ENCODE peak calls at places on chromosomes 13 and 19, in four cellular contexts. K, I, M and U are unnamed samples.

GRCh38 chr19:56983148-56983547 is 136.6 kb upstream of the USP29 start:
- DNase-seq in I (no peak), M (no peak), K (no peak), U (no peak)

GRCh38 chr13:25682221-25682620 is 310.4 kb downstream of the ATP8A2 start:
- DNase-seq in I (no peak), K (no peak), M (no peak), U (no peak)

GRCh38 chr13:82356667-82357066 is 1525.6 kb downstream of the SLITRK1 start:
- DNase-seq in K (no peak), M (no peak), I (no peak), U (no peak)

GRCh38 chr13:44710576-44710975 is 134.4 kb upstream of the TSC22D1 start:
- DNase-seq in K (no peak), M (peak), I (peak), U (no peak)

GRCh38 chr13:80157261-80157942 is 183.5 kb downstream of the SPRY2 start:
- DNase-seq in K (peak), I (peak), M (no peak), U (no peak)

GRCh38 chr13:96958286-96958891 is 35.9 kb downstream of the OXGR1 start:
- DNase-seq in K (no peak), M (peak), I (peak), U (no peak)

GRCh38 chr19:15247107-15248014 is 15.1 kb upstream of the EPHX3 start:
- DNase-seq in K (no peak), M (no peak), I (no peak), U (no peak)

GRCh38 chr13:40732658-40733057 is 38.3 kb downstream of the MRPS31 start:
- DNase-seq in I (no peak), K (no peak), M (no peak), U (no peak)

GRCh38 chr13:79662882-79663281 is 181.9 kb downstream of the NDFIP2 start:
- DNase-seq in M (no peak), K (no peak), I (peak), U (no peak)

GRCh38 chr13:89925107-89925506 is 1422.4 kb upstream of the MIR17HG start:
- DNase-seq in I (peak), M (peak), K (no peak), U (no peak)
- TF ChIP-seq CTCF in I (peak), M (peak), K (no peak), U (no peak)

GRCh38 chr13:71285700-71286099 is 581.3 kb downstream of the DACH1 start:
- DNase-seq in I (no peak), K (no peak), M (no peak), U (no peak)
- TF ChIP-seq CTCF in I (peak), K (no peak), M (no peak), U (no peak)

GRCh38 chr19:35757749-35758608 is at the start of gene PROSER3:
- DNase-seq in I (peak), K (peak), M (peak), U (peak)
- TF ChIP-seq CTCF in I (no peak), K (no peak), M (no peak), U (no peak)

GRCh38 chr19:1513492-1514294 is 874 bp upstream of the ADAMTSL5 start:
- DNase-seq in M (no peak), I (peak), K (peak), U (peak)

GRCh38 chr19:1511318-1511988 is 1.4 kb downstream of the ADAMTSL5 start:
- DNase-seq in I (no peak), M (no peak), K (no peak), U (no peak)

GRCh38 chr19:1514295-1514661 is 1.5 kb upstream of the ADAMTSL5 start:
- DNase-seq in K (no peak), M (no peak), I (no peak), U (no peak)

GRCh38 chr19:1511989-1512338 is 855 bp downstream of the ADAMTSL5 start:
- DNase-seq in I (no peak), K (no peak), M (no peak), U (no peak)

GRCh38 chr19:1512671-1513491 is at the start of gene ADAMTSL5:
- DNase-seq in I (peak), K (peak), M (no peak), U (no peak)
- TF ChIP-seq CTCF in I (no peak), K (no peak), M (no peak), U (no peak)

DNA sequence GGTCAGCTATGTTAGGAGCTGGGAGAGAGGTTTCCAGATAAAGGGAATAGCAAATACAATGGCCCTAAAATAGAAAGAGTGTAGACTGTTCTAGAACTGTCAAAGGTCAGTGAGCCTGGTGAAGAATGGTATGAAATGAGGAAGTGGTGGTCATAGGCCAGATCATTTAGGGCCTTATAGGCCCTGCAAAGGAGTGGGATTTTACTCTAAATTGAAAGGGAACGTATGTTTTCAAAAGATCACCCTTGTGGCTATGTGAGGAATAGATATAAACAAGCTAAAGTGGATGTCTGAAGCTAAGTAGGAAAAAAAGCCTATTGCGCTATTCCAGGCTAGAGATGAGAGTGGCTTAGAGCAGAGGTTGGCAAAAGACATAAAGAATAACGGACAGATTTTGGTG is 70.7 kb upstream of the TDRD3 start:
- DNase-seq in I (no peak), M (no peak), K (no peak), U (no peak)
- TF ChIP-seq CTCF in I (no peak), M (no peak), K (no peak), U (no peak)

DNA sequence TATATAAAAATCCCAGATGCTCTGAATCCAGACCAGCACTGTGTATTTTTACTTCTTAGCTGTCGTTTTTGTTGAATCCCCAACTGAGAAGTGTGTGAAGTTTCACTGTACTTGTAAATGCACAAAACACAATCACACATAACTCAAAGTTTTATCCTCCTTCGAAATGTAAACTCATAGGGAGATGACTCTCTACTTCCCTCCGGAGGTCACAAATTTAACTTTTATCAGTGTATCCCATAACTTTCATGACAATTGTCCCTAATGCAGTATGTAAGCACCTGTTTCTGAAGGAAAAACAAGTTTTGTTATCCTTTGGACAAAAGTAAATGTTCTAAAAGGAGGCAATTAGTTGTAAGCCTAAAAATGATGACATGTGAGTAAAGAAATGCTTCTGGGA is 665.0 kb upstream of the SLITRK6 start:
- DNase-seq in I (no peak), K (no peak), M (no peak), U (no peak)
- TF ChIP-seq CTCF in I (peak), K (no peak), M (peak), U (no peak)

GRCh38 chr13:27257233-27257568 is 5.8 kb downstream of the RPL21 start:
- DNase-seq in K (no peak), M (no peak), I (no peak), U (no peak)

GRCh38 chr13:27257648-27258253 is 6.4 kb downstream of the RPL21 start:
- DNase-seq in K (no peak), I (no peak), M (no peak), U (no peak)

GRCh38 chr13:27250833-27251165 is 559 bp upstream of the RPL21 start:
- DNase-seq in M (no peak), K (no peak), I (no peak), U (no peak)

GRCh38 chr13:27251166-27252088 is at the start of gene RPL21:
- DNase-seq in I (peak), K (peak), M (peak), U (peak)

DNA sequence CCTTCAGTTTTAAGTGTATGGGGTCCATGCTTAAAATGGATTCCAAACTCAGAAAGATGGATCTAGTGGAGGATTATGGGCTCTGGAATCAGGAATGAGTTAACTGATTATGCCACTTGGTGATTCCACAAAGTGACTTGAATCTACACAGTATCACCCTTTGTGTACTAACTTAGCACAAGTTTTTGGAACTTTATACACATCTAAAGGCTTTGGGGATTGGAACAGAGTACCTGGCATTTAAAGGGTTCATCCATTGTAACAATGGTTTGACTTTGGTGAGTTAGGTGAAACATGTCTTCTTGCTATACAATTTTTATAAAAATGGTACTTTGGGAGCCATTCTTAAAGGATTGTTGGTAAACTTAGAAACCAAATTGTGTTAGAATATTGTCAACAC is 1.1 kb downstream of the RPL21 start:
- DNase-seq in I (no peak), M (no peak), K (no peak), U (no peak)
- TF ChIP-seq CTCF in I (no peak), M (no peak), K (no peak), U (no peak)